ENCODE peak calls at places on chromosomes 3 and 15, in eight cellular contexts. V, I, Y, R, Z, E, J and A are unnamed samples. For H3K4me1 and H3K27me3, the result is how much of the 10 kb centered on the place peaks cover.

GRCh38 chr3:51386159-51386851 is 1.2 kb downstream of the MANF start:
- DNase-seq in Z (no peak), R (peak), E (peak), I (no peak), V (peak), J (no peak), Y (no peak), A (no peak)

GRCh38 chr15:48965972-48966371 is 2.3 kb upstream of the SHC4 start:
- DNase-seq in I (peak), Z (peak), J (no peak), E (no peak), R (no peak), Y (peak), V (no peak), A (no peak)

GRCh38 chr15:90654233-90655124 is 62.7 kb upstream of the BLM start:
- DNase-seq in I (no peak), Z (no peak), R (no peak), E (no peak), J (no peak), V (no peak), Y (no peak), A (no peak)

GRCh38 chr3:71659758-71660666 is 65.2 kb downstream of the EIF4E3 start:
- DNase-seq in E (no peak), R (no peak), Y (no peak), I (peak), V (no peak), Z (no peak), J (no peak), A (no peak)

GRCh38 chr15:89646416-89647141 is 8.7 kb downstream of the KIF7 start:
- DNase-seq in V (no peak), Z (no peak), R (no peak), E (peak), J (no peak), Y (no peak), I (no peak), A (no peak)

GRCh38 chr3:15743587-15744009 is 54.2 kb downstream of the ANKRD28 start:
- DNase-seq in Y (no peak), E (no peak), Z (no peak), I (no peak), V (no peak), R (no peak), J (no peak), A (no peak)

GRCh38 chr3:61358364-61358763 is 107.1 kb upstream of the FHIT start:
- DNase-seq in I (no peak), J (no peak), Z (peak), E (peak), Y (no peak), R (no peak), V (peak), A (peak)

GRCh38 chr3:10352146-10352911 is 31.4 kb upstream of the SEC13 start:
- DNase-seq in J (no peak), R (peak), I (peak), Y (no peak), Z (no peak), E (no peak), V (no peak), A (peak)

GRCh38 chr15:94075349-94075748 is 156.0 kb upstream of the MCTP2 start:
- DNase-seq in R (no peak), E (peak), Y (no peak), I (peak), J (no peak), V (peak), Z (no peak), A (no peak)

GRCh38 chr15:74635228-74635627 is 19.6 kb downstream of the CLK3 start:
- DNase-seq in R (peak), Z (peak), V (no peak), Y (no peak), J (no peak), E (no peak), I (peak), A (peak)

GRCh38 chr3:111605016-111605415 is 9.9 kb upstream of the ZBED2 start:
- DNase-seq in V (no peak), J (no peak), Z (no peak), Y (no peak), E (no peak), I (peak), R (no peak), A (no peak)

GRCh38 chr3:180744226-180744625 is 64.9 kb upstream of the CCDC39 start:
- DNase-seq in J (no peak), R (no peak), E (no peak), V (no peak), Y (no peak), I (no peak), Z (no peak), A (no peak)

GRCh38 chr15:42133356-42133755 is 23.1 kb downstream of the PLA2G4F start:
- DNase-seq in Y (no peak), I (no peak), Z (no peak), J (no peak), R (peak), E (peak), V (peak), A (no peak)

GRCh38 chr15:73031648-73032047 is 20.6 kb upstream of the NEO1 start:
- DNase-seq in R (peak), J (no peak), E (no peak), Y (no peak), Z (no peak), I (no peak), V (no peak), A (no peak)

GRCh38 chr15:31262143-31262530 is 64.5 kb upstream of the KLF13 start:
- DNase-seq in Z (no peak), V (peak), R (peak), Y (no peak), I (no peak), J (no peak), E (peak), A (no peak)

GRCh38 chr3:60079076-60079475 is 1029.3 kb upstream of the CFAP20DC start:
- DNase-seq in I (no peak), Y (no peak), V (no peak), R (no peak), J (no peak), E (no peak), Z (no peak), A (no peak)

GRCh38 chr3:46383946-46384330 is 13.2 kb downstream of the CCR5 start:
- DNase-seq in J (no peak), E (no peak), R (peak), V (no peak), Z (no peak), I (no peak), Y (no peak), A (no peak)

GRCh38 chr15:74924525-74924924 is 13.3 kb downstream of the COX5A start:
- DNase-seq in I (no peak), V (no peak), E (no peak), Z (no peak), Y (no peak), J (no peak), R (no peak), A (no peak)

GRCh38 chr3:126569390-126569975 is 10.8 kb upstream of the C3orf22 start:
- DNase-seq in J (no peak), V (no peak), R (no peak), Z (no peak), E (no peak), I (no peak), Y (no peak), A (no peak)

GRCh38 chr3:192655627-192656026 is 71.7 kb downstream of the FGF12 start:
- DNase-seq in J (no peak), Z (peak), Y (no peak), R (no peak), E (no peak), V (no peak), I (no peak), A (no peak)

GRCh38 chr15:31439328-31439727 is 112.7 kb downstream of the KLF13 start:
- DNase-seq in Y (peak), V (no peak), Z (peak), I (no peak), R (peak), E (no peak), J (no peak), A (no peak)

GRCh38 chr15:38398134-38398533 is 55.8 kb upstream of the FAM98B start:
- DNase-seq in V (peak), E (peak), J (no peak), R (no peak), Y (peak), I (peak), Z (no peak), A (no peak)

GRCh38 chr15:80210612-80211554 is 41.1 kb downstream of the CTXND1 start:
- DNase-seq in J (no peak), V (peak), Y (no peak), Z (no peak), R (no peak), I (no peak), E (no peak), A (no peak)

DNA sequence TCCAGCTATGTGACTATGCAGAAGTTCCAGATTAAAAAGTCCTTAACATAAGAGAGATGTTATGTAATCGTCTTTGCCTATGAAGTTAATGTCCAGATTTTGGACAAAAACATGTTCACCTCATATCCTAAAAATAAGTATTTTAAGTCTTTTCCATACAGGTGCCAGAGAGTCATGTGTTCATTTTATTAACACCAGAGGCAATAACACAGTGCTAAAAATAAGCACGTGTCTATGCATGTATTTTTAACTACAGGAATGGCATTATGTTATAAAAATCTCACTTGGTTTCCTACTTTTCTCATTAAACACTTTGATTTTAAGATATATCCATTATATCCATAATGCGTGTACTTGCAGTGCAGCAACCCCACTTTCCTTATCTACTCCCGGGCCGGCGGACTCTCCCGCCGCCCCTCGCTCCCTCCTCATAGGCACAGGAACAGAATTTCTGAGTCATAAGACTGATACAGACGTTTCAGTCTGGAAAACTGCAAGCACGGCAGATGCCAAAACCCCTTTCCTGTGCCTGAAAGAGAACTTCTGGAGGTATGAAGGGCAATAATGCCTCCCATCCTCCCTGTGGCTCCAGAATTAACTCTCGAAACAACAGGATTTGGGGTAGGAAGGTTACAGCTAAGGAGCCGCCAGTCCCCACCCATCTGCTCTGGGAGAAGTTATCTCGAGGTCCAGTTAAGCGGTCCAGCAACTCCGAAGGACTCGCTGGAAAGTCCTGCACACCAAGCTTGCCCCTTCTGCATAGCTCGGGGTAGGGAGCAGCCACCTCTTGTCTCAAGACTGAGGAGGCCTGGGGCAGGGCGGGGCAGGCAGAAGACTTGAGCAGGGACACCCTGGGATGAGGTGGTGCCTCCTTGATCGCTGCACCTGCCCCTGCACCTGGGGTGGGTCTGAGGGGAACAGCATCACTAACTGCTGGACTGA is 22.2 kb upstream of the PSTPIP1 start:
- DNase-seq in V (peak), J (no peak), Y (no peak), I (peak), Z (no peak), R (no peak), E (peak), A (no peak)
- H3K4me3 ChIP-seq in V (peak), J (no peak), Y (no peak), I (no peak), Z (no peak), R (no peak), E (peak), A (no peak)

DNA sequence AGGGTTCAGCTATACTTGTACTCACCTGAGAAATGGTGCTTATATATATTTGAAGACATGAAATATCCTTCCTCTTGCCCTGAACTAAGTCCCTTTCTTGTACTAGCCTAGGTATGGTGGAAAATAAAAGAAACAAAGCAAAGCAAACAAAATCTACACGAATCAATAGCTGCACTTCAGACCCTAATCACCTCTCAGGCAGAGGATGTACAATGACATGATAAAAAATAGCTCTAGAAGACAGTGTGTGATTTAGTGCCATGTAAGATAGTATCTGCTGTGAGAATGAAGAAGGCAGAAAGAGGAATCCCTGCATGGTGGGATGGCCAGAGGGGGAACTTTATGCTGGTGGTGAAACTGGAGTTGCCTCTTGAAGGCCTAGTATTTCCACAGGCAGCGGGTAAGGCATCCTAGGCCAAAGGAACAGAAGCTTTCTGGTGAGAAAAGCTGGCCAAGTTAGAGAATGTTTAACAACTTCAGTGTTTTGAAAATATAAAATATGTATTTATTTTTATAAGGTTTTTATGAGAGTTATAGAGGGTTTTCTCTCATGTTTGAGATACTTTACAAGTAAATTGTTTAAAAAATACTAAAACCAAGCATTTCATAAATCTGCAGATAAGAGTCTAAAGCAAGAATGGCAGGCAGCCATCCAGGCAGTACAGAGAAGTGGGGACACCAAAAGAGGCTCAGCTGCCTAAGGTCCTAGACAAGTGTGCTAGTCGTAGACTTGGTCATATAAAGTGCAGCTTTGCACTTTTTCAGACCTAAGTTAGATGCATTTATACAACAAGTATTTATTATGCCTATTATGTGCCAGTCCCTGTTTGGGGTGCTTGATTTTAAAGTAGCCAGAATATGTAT is 14.9 kb downstream of the LEKR1 start:
- DNase-seq in E (no peak), R (no peak), I (no peak), Z (no peak), V (no peak), J (no peak), Y (no peak), A (no peak)
- H3K4me1 ChIP-seq in E (under half), R (under half), I (under half), Z (under half), V (under half), J (under half), Y (under half), A (under half)

GRCh38 chr3:172246107-172246870 is 202.0 kb downstream of the GHSR start:
- DNase-seq in Y (no peak), V (no peak), Z (no peak), I (no peak), J (no peak), R (no peak), E (no peak), A (no peak)

GRCh38 chr3:172247525-172248274 is 200.6 kb downstream of the GHSR start:
- DNase-seq in Z (peak), R (no peak), E (no peak), Y (no peak), J (no peak), I (no peak), V (no peak), A (no peak)

GRCh38 chr3:172253200-172253599 is 195.1 kb downstream of the GHSR start:
- DNase-seq in J (no peak), E (no peak), I (no peak), Z (no peak), Y (no peak), R (no peak), V (no peak), A (no peak)

GRCh38 chr3:172251211-172251610 is 197.0 kb downstream of the GHSR start:
- DNase-seq in Y (no peak), Z (no peak), E (no peak), V (no peak), R (no peak), I (no peak), J (no peak), A (no peak)

GRCh38 chr3:172249039-172249438 is 199.2 kb downstream of the GHSR start:
- DNase-seq in R (no peak), E (no peak), I (peak), J (no peak), Z (peak), Y (no peak), V (no peak), A (no peak)
- H3K27me3 ChIP-seq in R (under half), E (under half), I (under half), J (under half), Z (under half), Y (under half), V (under half), A (under half)

DNA sequence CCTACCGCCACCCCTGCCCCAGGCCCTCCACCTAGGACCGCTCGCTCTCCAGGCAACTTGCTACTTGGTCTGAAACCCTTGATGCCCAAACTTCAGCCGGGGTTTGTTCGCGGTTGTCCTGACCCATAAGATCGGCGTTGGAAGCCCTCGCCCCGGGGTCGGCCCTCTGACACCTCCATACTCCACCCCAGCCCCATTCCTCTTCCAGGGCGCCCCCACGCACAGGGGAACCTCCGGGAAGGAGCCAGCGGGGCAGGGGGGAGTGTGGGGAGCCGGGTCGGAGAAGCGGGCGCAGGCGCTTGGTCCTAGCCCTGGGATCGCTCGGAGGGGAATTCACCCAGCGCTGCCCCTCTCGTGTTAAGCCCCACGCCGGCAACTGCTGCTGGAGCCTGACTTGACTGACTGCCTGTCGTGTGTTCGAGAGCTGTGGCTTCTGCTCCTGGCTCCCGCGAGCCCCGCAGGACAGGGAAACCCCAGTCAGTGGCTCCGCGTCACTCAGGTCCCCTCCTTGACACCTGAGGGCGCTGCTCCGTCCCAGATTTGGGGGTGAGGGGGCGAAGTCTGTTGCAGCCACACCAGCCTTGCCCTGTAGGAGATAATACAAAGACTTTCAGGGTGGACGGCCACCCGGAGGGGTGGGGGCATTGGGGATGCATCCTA is 675 bp downstream of the RYR3 start:
- DNase-seq in V (no peak), I (no peak), J (no peak), Y (no peak), Z (no peak), R (peak), E (peak), A (no peak)
- H3K4me3 ChIP-seq in V (peak), I (no peak), J (peak), Y (no peak), Z (peak), R (peak), E (peak), A (peak)

DNA sequence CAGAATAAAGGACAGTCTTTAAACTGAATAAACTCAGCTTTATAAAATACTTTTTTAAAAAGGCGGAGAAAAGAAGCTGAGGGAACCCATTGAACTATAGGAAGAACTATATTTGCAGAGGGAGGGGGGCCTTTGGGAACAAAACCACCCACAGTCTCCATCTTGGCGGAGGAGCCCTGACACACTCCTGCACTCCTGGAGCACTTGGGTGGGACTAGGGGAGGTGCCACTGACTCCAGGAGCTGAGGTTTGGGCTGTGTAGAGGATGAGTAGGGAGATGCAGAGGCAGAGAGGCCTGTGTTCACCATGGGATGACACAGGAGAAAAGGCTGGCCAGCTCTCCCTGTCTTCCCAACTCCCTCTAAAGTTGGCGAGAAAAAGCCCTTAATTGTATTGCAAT is 35.8 kb downstream of the IFT122 start:
- DNase-seq in R (no peak), I (no peak), Y (no peak), Z (no peak), E (no peak), V (no peak), J (no peak), A (no peak)
- H3K4me1 ChIP-seq in R (under half), I (under half), Y (under half), Z (under half), E (under half), V (under half), J (under half), A (under half)

DNA sequence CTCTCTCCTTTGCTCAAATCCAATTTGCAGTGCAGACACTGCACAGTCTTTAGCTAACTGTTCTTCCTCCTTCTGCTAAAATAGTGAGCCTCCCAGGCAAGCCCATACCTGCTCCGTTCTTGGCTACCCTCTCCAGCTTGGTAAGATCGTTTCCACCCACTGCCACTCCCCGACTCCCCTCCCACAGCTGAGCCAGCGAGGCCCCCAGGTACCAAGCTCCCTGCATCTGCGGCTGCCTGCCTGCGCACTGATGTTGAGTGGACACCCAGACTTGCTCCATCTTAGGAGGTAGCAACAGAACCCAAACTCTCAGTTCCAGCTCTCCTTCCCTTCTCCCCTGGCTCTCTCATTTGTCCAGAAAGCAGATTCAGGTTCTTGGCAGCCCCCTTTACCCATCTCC is 7.9 kb upstream of the TNK2 start:
- DNase-seq in J (no peak), Z (no peak), E (peak), Y (no peak), I (no peak), V (no peak), R (peak), A (no peak)
- H3K27me3 ChIP-seq in J (under half), Z (under half), E (under half), Y (under half), I (under half), V (under half), R (under half), A (under half)